ENCODE peak calls at places on chromosomes 5 and 9, in ten cellular contexts. One of them, this sample, is unnamed.

GRCh38 chr5:140549237-140550144 is 2.0 kb downstream of the EIF4EBP3 start:
- DNase-seq in NCI-H1417: no peak
- DNase-seq in HFFc6: no peak
- DNase-seq in cardiac fibroblast: peak; percentile 40
- DNase-seq in osteoblast: peak; percentile 34
- DNase-seq in HS-27A: no peak
- DNase-seq in NT2/D1: no peak
- DNase-seq in foreskin keratinocyte: no peak
- DNase-seq in HFF-Myc: no peak
- DNase-seq in ELF-1: peak; percentile 35
- DNase-seq in this sample: peak; percentile 10

GRCh38 chr9:138100711-138101349 is 223.2 kb downstream of the CACNA1B start:
- DNase-seq in NCI-H1417: peak; percentile 5
- DNase-seq in HFFc6: no peak
- DNase-seq in cardiac fibroblast: no peak
- DNase-seq in osteoblast: peak; percentile 31
- DNase-seq in HS-27A: no peak
- DNase-seq in NT2/D1: no peak
- DNase-seq in foreskin keratinocyte: no peak
- DNase-seq in HFF-Myc: no peak
- DNase-seq in ELF-1: no peak
- DNase-seq in this sample: peak; percentile 11

GRCh38 chr9:104856413-104856941 is 71.5 kb downstream of the ABCA1 start:
- DNase-seq in NCI-H1417: peak; percentile 96
- DNase-seq in HFFc6: no peak
- DNase-seq in cardiac fibroblast: peak; percentile 60
- DNase-seq in osteoblast: peak; percentile 83
- DNase-seq in HS-27A: no peak
- DNase-seq in NT2/D1: no peak
- DNase-seq in foreskin keratinocyte: no peak
- DNase-seq in HFF-Myc: no peak
- DNase-seq in ELF-1: no peak
- DNase-seq in this sample: peak; percentile 70

GRCh38 chr9:102700936-102701335 is 294.2 kb upstream of the CYLC2 start:
- DNase-seq in NCI-H1417: no peak
- DNase-seq in HFFc6: no peak
- DNase-seq in cardiac fibroblast: no peak
- DNase-seq in osteoblast: no peak
- DNase-seq in HS-27A: no peak
- DNase-seq in NT2/D1: no peak
- DNase-seq in foreskin keratinocyte: peak; percentile 3
- DNase-seq in HFF-Myc: no peak
- DNase-seq in ELF-1: no peak
- DNase-seq in this sample: peak; percentile 1

GRCh38 chr5:179549973-179550510 is 312 bp upstream of the RUFY1 start:
- DNase-seq in NCI-H1417: peak; percentile 74
- DNase-seq in HFFc6: no peak
- DNase-seq in cardiac fibroblast: no peak
- DNase-seq in osteoblast: no peak
- DNase-seq in HS-27A: no peak
- DNase-seq in NT2/D1: no peak
- DNase-seq in foreskin keratinocyte: peak; percentile 40
- DNase-seq in HFF-Myc: no peak
- DNase-seq in ELF-1: peak; percentile 60
- DNase-seq in this sample: peak; percentile 78

GRCh38 chr5:10635257-10635860 is 71.5 kb downstream of the ANKRD33B start:
- DNase-seq in NCI-H1417: no peak
- DNase-seq in HFFc6: peak; percentile 40
- DNase-seq in cardiac fibroblast: peak; percentile 59
- DNase-seq in osteoblast: peak; percentile 91
- DNase-seq in HS-27A: no peak
- DNase-seq in NT2/D1: no peak
- DNase-seq in foreskin keratinocyte: peak; percentile 77
- DNase-seq in HFF-Myc: no peak
- DNase-seq in ELF-1: no peak
- DNase-seq in this sample: no peak

GRCh38 chr5:81115261-81115660 is 117.9 kb upstream of the CKMT2 start:
- DNase-seq in NCI-H1417: no peak
- DNase-seq in HFFc6: no peak
- DNase-seq in cardiac fibroblast: no peak
- DNase-seq in osteoblast: no peak
- DNase-seq in HS-27A: no peak
- DNase-seq in NT2/D1: no peak
- DNase-seq in foreskin keratinocyte: no peak
- DNase-seq in HFF-Myc: no peak
- DNase-seq in ELF-1: no peak
- DNase-seq in this sample: no peak

GRCh38 chr9:122005597-122005996 is 87.5 kb downstream of the TTLL11 start:
- DNase-seq in NCI-H1417: peak; percentile 27
- DNase-seq in HFFc6: peak; percentile 44
- DNase-seq in cardiac fibroblast: peak; percentile 41
- DNase-seq in osteoblast: no peak
- DNase-seq in HS-27A: no peak
- DNase-seq in NT2/D1: no peak
- DNase-seq in foreskin keratinocyte: peak; percentile 54
- DNase-seq in HFF-Myc: no peak
- DNase-seq in ELF-1: no peak
- DNase-seq in this sample: peak; percentile 52

GRCh38 chr5:146447734-146448380 is 724 bp downstream of the TCERG1 start:
- DNase-seq in NCI-H1417: peak; percentile 69
- DNase-seq in HFFc6: peak; percentile 23
- DNase-seq in cardiac fibroblast: peak; percentile 60
- DNase-seq in osteoblast: no peak
- DNase-seq in HS-27A: no peak
- DNase-seq in NT2/D1: no peak
- DNase-seq in foreskin keratinocyte: peak; percentile 52
- DNase-seq in HFF-Myc: no peak
- DNase-seq in ELF-1: peak; percentile 33
- DNase-seq in this sample: peak; percentile 44

GRCh38 chr5:132540764-132541163 is 2.6 kb downstream of the IL5 start:
- DNase-seq in NCI-H1417: no peak
- DNase-seq in HFFc6: no peak
- DNase-seq in cardiac fibroblast: no peak
- DNase-seq in osteoblast: no peak
- DNase-seq in HS-27A: no peak
- DNase-seq in NT2/D1: no peak
- DNase-seq in foreskin keratinocyte: no peak
- DNase-seq in HFF-Myc: no peak
- DNase-seq in ELF-1: no peak
- DNase-seq in this sample: no peak

GRCh38 chr5:74916831-74917710 is 50.9 kb upstream of the FAM169A start:
- DNase-seq in NCI-H1417: peak; percentile 44
- DNase-seq in HFFc6: peak; percentile 5
- DNase-seq in cardiac fibroblast: peak; percentile 59
- DNase-seq in osteoblast: peak; percentile 35
- DNase-seq in HS-27A: peak; percentile 35
- DNase-seq in NT2/D1: no peak
- DNase-seq in foreskin keratinocyte: peak; percentile 53
- DNase-seq in HFF-Myc: no peak
- DNase-seq in ELF-1: no peak
- DNase-seq in this sample: peak; percentile 44

GRCh38 chr5:59790399-59791130 is 103.0 kb downstream of the PDE4D start:
- DNase-seq in NCI-H1417: no peak
- DNase-seq in HFFc6: no peak
- DNase-seq in cardiac fibroblast: peak; percentile 86
- DNase-seq in osteoblast: no peak
- DNase-seq in HS-27A: no peak
- DNase-seq in NT2/D1: no peak
- DNase-seq in foreskin keratinocyte: peak; percentile 69
- DNase-seq in HFF-Myc: no peak
- DNase-seq in ELF-1: no peak
- DNase-seq in this sample: no peak

GRCh38 chr5:45623855-45624254 is 72.3 kb downstream of the HCN1 start:
- DNase-seq in NCI-H1417: no peak
- DNase-seq in HFFc6: no peak
- DNase-seq in cardiac fibroblast: no peak
- DNase-seq in osteoblast: no peak
- DNase-seq in HS-27A: no peak
- DNase-seq in NT2/D1: no peak
- DNase-seq in foreskin keratinocyte: no peak
- DNase-seq in HFF-Myc: no peak
- DNase-seq in ELF-1: no peak
- DNase-seq in this sample: no peak

GRCh38 chr5:95113489-95113888 is 171.4 kb downstream of the MCTP1 start:
- DNase-seq in NCI-H1417: no peak
- DNase-seq in HFFc6: peak; percentile 84
- DNase-seq in cardiac fibroblast: peak; percentile 79
- DNase-seq in osteoblast: no peak
- DNase-seq in HS-27A: peak; percentile 17
- DNase-seq in NT2/D1: peak; percentile 28
- DNase-seq in foreskin keratinocyte: peak; percentile 20
- DNase-seq in HFF-Myc: no peak
- DNase-seq in ELF-1: peak; percentile 63
- DNase-seq in this sample: no peak

GRCh38 chr5:81838307-81838906 is 87.5 kb upstream of the SSBP2 start:
- DNase-seq in NCI-H1417: no peak
- DNase-seq in HFFc6: peak; percentile 21
- DNase-seq in cardiac fibroblast: peak; percentile 71
- DNase-seq in osteoblast: no peak
- DNase-seq in HS-27A: no peak
- DNase-seq in NT2/D1: no peak
- DNase-seq in foreskin keratinocyte: no peak
- DNase-seq in HFF-Myc: no peak
- DNase-seq in ELF-1: peak; percentile 52
- DNase-seq in this sample: peak; percentile 41

GRCh38 chr9:132639322-132639721 is 30.5 kb downstream of the DDX31 start:
- DNase-seq in NCI-H1417: no peak
- DNase-seq in HFFc6: no peak
- DNase-seq in cardiac fibroblast: no peak
- DNase-seq in osteoblast: no peak
- DNase-seq in HS-27A: no peak
- DNase-seq in NT2/D1: no peak
- DNase-seq in foreskin keratinocyte: peak; percentile 13
- DNase-seq in HFF-Myc: no peak
- DNase-seq in ELF-1: no peak
- DNase-seq in this sample: no peak

GRCh38 chr5:117186751-117187150 is 612.1 kb upstream of the SEMA6A start:
- DNase-seq in NCI-H1417: no peak
- DNase-seq in HFFc6: no peak
- DNase-seq in cardiac fibroblast: no peak
- DNase-seq in osteoblast: no peak
- DNase-seq in HS-27A: no peak
- DNase-seq in NT2/D1: no peak
- DNase-seq in foreskin keratinocyte: no peak
- DNase-seq in HFF-Myc: no peak
- DNase-seq in ELF-1: no peak
- DNase-seq in this sample: no peak

GRCh38 chr5:170313344-170313743 is 15.8 kb upstream of the LCP2 start:
- DNase-seq in NCI-H1417: no peak
- DNase-seq in HFFc6: no peak
- DNase-seq in cardiac fibroblast: no peak
- DNase-seq in osteoblast: no peak
- DNase-seq in HS-27A: no peak
- DNase-seq in NT2/D1: no peak
- DNase-seq in foreskin keratinocyte: no peak
- DNase-seq in HFF-Myc: no peak
- DNase-seq in ELF-1: no peak
- DNase-seq in this sample: no peak

GRCh38 chr9:70285981-70286616 is 27.3 kb downstream of the SMC5 start:
- DNase-seq in NCI-H1417: no peak
- DNase-seq in HFFc6: no peak
- DNase-seq in cardiac fibroblast: no peak
- DNase-seq in osteoblast: no peak
- DNase-seq in HS-27A: no peak
- DNase-seq in NT2/D1: no peak
- DNase-seq in foreskin keratinocyte: no peak
- DNase-seq in HFF-Myc: no peak
- DNase-seq in ELF-1: no peak
- DNase-seq in this sample: no peak

GRCh38 chr9:14004110-14004509 is 309.8 kb downstream of the NFIB start:
- DNase-seq in NCI-H1417: no peak
- DNase-seq in HFFc6: no peak
- DNase-seq in cardiac fibroblast: no peak
- DNase-seq in osteoblast: no peak
- DNase-seq in HS-27A: no peak
- DNase-seq in NT2/D1: no peak
- DNase-seq in foreskin keratinocyte: no peak
- DNase-seq in HFF-Myc: no peak
- DNase-seq in ELF-1: no peak
- DNase-seq in this sample: no peak

GRCh38 chr5:34656700-34657549 is 797 bp downstream of the RAI14 start:
- DNase-seq in NCI-H1417: peak; percentile 76
- DNase-seq in HFFc6: no peak
- DNase-seq in cardiac fibroblast: peak; percentile 32
- DNase-seq in osteoblast: peak; percentile 84
- DNase-seq in HS-27A: no peak
- DNase-seq in NT2/D1: no peak
- DNase-seq in foreskin keratinocyte: no peak
- DNase-seq in HFF-Myc: no peak
- DNase-seq in ELF-1: peak; percentile 29
- DNase-seq in this sample: peak; percentile 42

GRCh38 chr5:1793966-1794895 is 5.4 kb downstream of the MRPL36 start:
- DNase-seq in NCI-H1417: no peak
- DNase-seq in HFFc6: peak; percentile 70
- DNase-seq in cardiac fibroblast: peak; percentile 90
- DNase-seq in osteoblast: peak; percentile 94
- DNase-seq in HS-27A: no peak
- DNase-seq in NT2/D1: no peak
- DNase-seq in foreskin keratinocyte: no peak
- DNase-seq in HFF-Myc: peak; percentile 59
- DNase-seq in ELF-1: no peak
- DNase-seq in this sample: no peak

GRCh38 chr5:88979244-88979643 is 96.3 kb upstream of the MEF2C start:
- DNase-seq in NCI-H1417: no peak
- DNase-seq in HFFc6: no peak
- DNase-seq in cardiac fibroblast: peak; percentile 70
- DNase-seq in osteoblast: no peak
- DNase-seq in HS-27A: no peak
- DNase-seq in NT2/D1: no peak
- DNase-seq in foreskin keratinocyte: peak; percentile 74
- DNase-seq in HFF-Myc: no peak
- DNase-seq in ELF-1: no peak
- DNase-seq in this sample: no peak

GRCh38 chr5:107337281-107337680 is 333.5 kb downstream of the EFNA5 start:
- DNase-seq in NCI-H1417: no peak
- DNase-seq in HFFc6: no peak
- DNase-seq in cardiac fibroblast: peak; percentile 11
- DNase-seq in osteoblast: no peak
- DNase-seq in HS-27A: no peak
- DNase-seq in NT2/D1: no peak
- DNase-seq in foreskin keratinocyte: peak; percentile 99
- DNase-seq in HFF-Myc: no peak
- DNase-seq in ELF-1: no peak
- DNase-seq in this sample: no peak

GRCh38 chr9:28764532-28764931 is 1191.3 kb upstream of the C9orf72 start:
- DNase-seq in NCI-H1417: no peak
- DNase-seq in HFFc6: no peak
- DNase-seq in cardiac fibroblast: no peak
- DNase-seq in osteoblast: no peak
- DNase-seq in HS-27A: no peak
- DNase-seq in NT2/D1: no peak
- DNase-seq in foreskin keratinocyte: no peak
- DNase-seq in HFF-Myc: no peak
- DNase-seq in ELF-1: no peak
- DNase-seq in this sample: no peak

GRCh38 chr5:38290028-38290653 is 31.8 kb downstream of the EGFLAM start:
- DNase-seq in NCI-H1417: no peak
- DNase-seq in HFFc6: no peak
- DNase-seq in cardiac fibroblast: no peak
- DNase-seq in osteoblast: no peak
- DNase-seq in HS-27A: no peak
- DNase-seq in NT2/D1: no peak
- DNase-seq in foreskin keratinocyte: no peak
- DNase-seq in HFF-Myc: no peak
- DNase-seq in ELF-1: no peak
- DNase-seq in this sample: no peak

GRCh38 chr9:129567842-129568559 is 52.9 kb downstream of the C9orf50 start:
- DNase-seq in NCI-H1417: peak; percentile 65
- DNase-seq in HFFc6: peak; percentile 72
- DNase-seq in cardiac fibroblast: peak; percentile 56
- DNase-seq in osteoblast: peak; percentile 95
- DNase-seq in HS-27A: no peak
- DNase-seq in NT2/D1: no peak
- DNase-seq in foreskin keratinocyte: no peak
- DNase-seq in HFF-Myc: no peak
- DNase-seq in ELF-1: peak; percentile 79
- DNase-seq in this sample: no peak

GRCh38 chr5:33180900-33181299 is 259.9 kb upstream of the TARS1 start:
- DNase-seq in NCI-H1417: peak; percentile 27
- DNase-seq in HFFc6: peak; percentile 49
- DNase-seq in cardiac fibroblast: peak; percentile 82
- DNase-seq in osteoblast: no peak
- DNase-seq in HS-27A: peak; percentile 61
- DNase-seq in NT2/D1: peak; percentile 1
- DNase-seq in foreskin keratinocyte: peak; percentile 25
- DNase-seq in HFF-Myc: no peak
- DNase-seq in ELF-1: peak; percentile 7
- DNase-seq in this sample: peak; percentile 2

This sample was measured in NCI-H82.